ENCODE peak calls at places on chromosomes 5 and 9, in five cellular contexts. One of them, this sample, is unnamed.

GRCh38 chr5:122163151-122164069 is 34.1 kb downstream of the ZNF474 start:
- DNase-seq in brain microvascular endothelial cell: peak
- DNase-seq in IMR-90: peak
- DNase-seq in PC-3: peak
- DNase-seq in RWPE1: peak
- DNase-seq in this sample: peak

GRCh38 chr9:125861405-125862063 is 114.4 kb downstream of the PBX3 start:
- DNase-seq in brain microvascular endothelial cell: no peak
- DNase-seq in IMR-90: peak
- DNase-seq in PC-3: no peak
- DNase-seq in RWPE1: no peak
- DNase-seq in this sample: no peak

GRCh38 chr5:175472378-175472777 is 6.0 kb upstream of the SFXN1 start:
- DNase-seq in brain microvascular endothelial cell: no peak
- DNase-seq in IMR-90: no peak
- DNase-seq in PC-3: no peak
- DNase-seq in RWPE1: no peak
- DNase-seq in this sample: no peak

GRCh38 chr5:77015938-77016569 is 14.2 kb upstream of the AGGF1 start:
- DNase-seq in brain microvascular endothelial cell: peak
- DNase-seq in IMR-90: peak
- DNase-seq in PC-3: peak
- DNase-seq in RWPE1: peak
- DNase-seq in this sample: peak

GRCh38 chr5:38831909-38832308 is 13.9 kb upstream of the OSMR start:
- DNase-seq in brain microvascular endothelial cell: peak
- DNase-seq in IMR-90: peak
- DNase-seq in PC-3: peak
- DNase-seq in RWPE1: no peak
- DNase-seq in this sample: no peak

GRCh38 chr5:174818430-174818829 is 94.0 kb downstream of the MSX2 start:
- DNase-seq in brain microvascular endothelial cell: no peak
- DNase-seq in IMR-90: no peak
- DNase-seq in PC-3: no peak
- DNase-seq in RWPE1: no peak
- DNase-seq in this sample: no peak

GRCh38 chr9:74940600-74940999 is 12.1 kb downstream of the C9orf40 start:
- DNase-seq in brain microvascular endothelial cell: no peak
- DNase-seq in IMR-90: peak
- DNase-seq in PC-3: peak
- DNase-seq in RWPE1: no peak
- DNase-seq in this sample: no peak

GRCh38 chr5:83025690-83026472 is 51.3 kb downstream of the TMEM167A start:
- DNase-seq in brain microvascular endothelial cell: no peak
- DNase-seq in IMR-90: peak
- DNase-seq in PC-3: no peak
- DNase-seq in RWPE1: no peak
- DNase-seq in this sample: no peak

GRCh38 chr5:72018158-72018803 is 89.0 kb upstream of the MAP1B start:
- DNase-seq in brain microvascular endothelial cell: peak
- DNase-seq in IMR-90: peak
- DNase-seq in PC-3: peak
- DNase-seq in RWPE1: peak
- DNase-seq in this sample: no peak

GRCh38 chr5:177984565-177985166 is 11.4 kb downstream of the PROP1 start:
- DNase-seq in brain microvascular endothelial cell: no peak
- DNase-seq in IMR-90: no peak
- DNase-seq in PC-3: no peak
- DNase-seq in RWPE1: no peak
- DNase-seq in this sample: no peak

GRCh38 chr5:164188733-164189148 is 683.3 kb downstream of the MAT2B start:
- DNase-seq in brain microvascular endothelial cell: no peak
- DNase-seq in IMR-90: no peak
- DNase-seq in PC-3: no peak
- DNase-seq in RWPE1: no peak
- DNase-seq in this sample: no peak

GRCh38 chr5:105882956-105883481 is 1787.7 kb downstream of the EFNA5 start:
- DNase-seq in brain microvascular endothelial cell: no peak
- DNase-seq in IMR-90: no peak
- DNase-seq in PC-3: peak
- DNase-seq in RWPE1: peak
- DNase-seq in this sample: peak

GRCh38 chr5:115389074-115389798 is 92.8 kb upstream of the CCDC112 start:
- DNase-seq in brain microvascular endothelial cell: no peak
- DNase-seq in IMR-90: peak
- DNase-seq in PC-3: no peak
- DNase-seq in RWPE1: no peak
- DNase-seq in this sample: no peak

GRCh38 chr5:68343421-68343826 is 127.9 kb downstream of the PIK3R1 start:
- DNase-seq in brain microvascular endothelial cell: peak
- DNase-seq in IMR-90: peak
- DNase-seq in PC-3: peak
- DNase-seq in RWPE1: peak
- DNase-seq in this sample: peak

GRCh38 chr9:37921546-37922300 is 17.8 kb upstream of the SLC25A51 start:
- DNase-seq in brain microvascular endothelial cell: no peak
- DNase-seq in IMR-90: no peak
- DNase-seq in PC-3: no peak
- DNase-seq in RWPE1: peak
- DNase-seq in this sample: no peak

GRCh38 chr9:94907246-94907936 is 180.9 kb downstream of the AOPEP start:
- DNase-seq in brain microvascular endothelial cell: no peak
- DNase-seq in IMR-90: no peak
- DNase-seq in PC-3: no peak
- DNase-seq in RWPE1: no peak
- DNase-seq in this sample: no peak

GRCh38 chr9:20292002-20292401 is 330.3 kb downstream of the MLLT3 start:
- DNase-seq in brain microvascular endothelial cell: peak
- DNase-seq in IMR-90: peak
- DNase-seq in PC-3: no peak
- DNase-seq in RWPE1: peak
- DNase-seq in this sample: no peak

GRCh38 chr9:37727002-37727401 is 26.6 kb upstream of the TRMT10B start:
- DNase-seq in brain microvascular endothelial cell: no peak
- DNase-seq in IMR-90: no peak
- DNase-seq in PC-3: no peak
- DNase-seq in RWPE1: no peak
- DNase-seq in this sample: no peak

GRCh38 chr5:3186711-3187450 is 408.8 kb upstream of the IRX1 start:
- DNase-seq in brain microvascular endothelial cell: no peak
- DNase-seq in IMR-90: no peak
- DNase-seq in PC-3: no peak
- DNase-seq in RWPE1: no peak
- DNase-seq in this sample: no peak

GRCh38 chr5:115962239-115962564 is at the start of gene LVRN:
- DNase-seq in brain microvascular endothelial cell: no peak
- DNase-seq in IMR-90: no peak
- DNase-seq in PC-3: no peak
- DNase-seq in RWPE1: no peak
- DNase-seq in this sample: no peak

GRCh38 chr9:34114436-34114835 is 12.1 kb downstream of the DCAF12 start:
- DNase-seq in brain microvascular endothelial cell: no peak
- DNase-seq in IMR-90: no peak
- DNase-seq in PC-3: no peak
- DNase-seq in RWPE1: no peak
- DNase-seq in this sample: no peak

GRCh38 chr9:89922099-89922498 is 317.3 kb downstream of the GADD45G start:
- DNase-seq in brain microvascular endothelial cell: no peak
- DNase-seq in IMR-90: no peak
- DNase-seq in PC-3: no peak
- DNase-seq in RWPE1: no peak
- DNase-seq in this sample: no peak

GRCh38 chr5:175387144-175387543 is 56.8 kb downstream of the DRD1 start:
- DNase-seq in brain microvascular endothelial cell: no peak
- DNase-seq in IMR-90: no peak
- DNase-seq in PC-3: no peak
- DNase-seq in RWPE1: no peak
- DNase-seq in this sample: no peak

GRCh38 chr5:113340537-113340936 is 94.3 kb downstream of the TSSK1B start:
- DNase-seq in brain microvascular endothelial cell: no peak
- DNase-seq in IMR-90: no peak
- DNase-seq in PC-3: peak
- DNase-seq in RWPE1: no peak
- DNase-seq in this sample: no peak

GRCh38 chr5:14187660-14188059 is 44.5 kb downstream of the TRIO start:
- DNase-seq in brain microvascular endothelial cell: peak
- DNase-seq in IMR-90: no peak
- DNase-seq in PC-3: peak
- DNase-seq in RWPE1: no peak
- DNase-seq in this sample: no peak

GRCh38 chr5:15993334-15993733 is 186.3 kb downstream of the MARCHF11 start:
- DNase-seq in brain microvascular endothelial cell: no peak
- DNase-seq in IMR-90: peak
- DNase-seq in PC-3: peak
- DNase-seq in RWPE1: peak
- DNase-seq in this sample: no peak

GRCh38 chr5:84131372-84131771 is 253.3 kb downstream of the EDIL3 start:
- DNase-seq in brain microvascular endothelial cell: no peak
- DNase-seq in IMR-90: no peak
- DNase-seq in PC-3: peak
- DNase-seq in RWPE1: no peak
- DNase-seq in this sample: no peak

GRCh38 chr9:129720865-129721545 is 31.8 kb downstream of the PTGES start:
- DNase-seq in brain microvascular endothelial cell: no peak
- DNase-seq in IMR-90: no peak
- DNase-seq in PC-3: peak
- DNase-seq in RWPE1: no peak
- DNase-seq in this sample: no peak

GRCh38 chr9:128371622-128372117 is 496 bp downstream of the URM1 start:
- DNase-seq in brain microvascular endothelial cell: no peak
- DNase-seq in IMR-90: no peak
- DNase-seq in PC-3: no peak
- DNase-seq in RWPE1: no peak
- DNase-seq in this sample: no peak

GRCh38 chr9:128370367-128370751 is 815 bp upstream of the URM1 start:
- DNase-seq in brain microvascular endothelial cell: no peak
- DNase-seq in IMR-90: no peak
- DNase-seq in PC-3: no peak
- DNase-seq in RWPE1: peak
- DNase-seq in this sample: no peak

GRCh38 chr9:128372188-128372641 is 1.0 kb downstream of the URM1 start:
- DNase-seq in brain microvascular endothelial cell: no peak
- DNase-seq in IMR-90: no peak
- DNase-seq in PC-3: peak
- DNase-seq in RWPE1: no peak
- DNase-seq in this sample: no peak

GRCh38 chr9:128372784-128373183 is 1.6 kb downstream of the URM1 start:
- DNase-seq in brain microvascular endothelial cell: peak
- DNase-seq in IMR-90: peak
- DNase-seq in PC-3: peak
- DNase-seq in RWPE1: no peak
- DNase-seq in this sample: no peak

DNA sequence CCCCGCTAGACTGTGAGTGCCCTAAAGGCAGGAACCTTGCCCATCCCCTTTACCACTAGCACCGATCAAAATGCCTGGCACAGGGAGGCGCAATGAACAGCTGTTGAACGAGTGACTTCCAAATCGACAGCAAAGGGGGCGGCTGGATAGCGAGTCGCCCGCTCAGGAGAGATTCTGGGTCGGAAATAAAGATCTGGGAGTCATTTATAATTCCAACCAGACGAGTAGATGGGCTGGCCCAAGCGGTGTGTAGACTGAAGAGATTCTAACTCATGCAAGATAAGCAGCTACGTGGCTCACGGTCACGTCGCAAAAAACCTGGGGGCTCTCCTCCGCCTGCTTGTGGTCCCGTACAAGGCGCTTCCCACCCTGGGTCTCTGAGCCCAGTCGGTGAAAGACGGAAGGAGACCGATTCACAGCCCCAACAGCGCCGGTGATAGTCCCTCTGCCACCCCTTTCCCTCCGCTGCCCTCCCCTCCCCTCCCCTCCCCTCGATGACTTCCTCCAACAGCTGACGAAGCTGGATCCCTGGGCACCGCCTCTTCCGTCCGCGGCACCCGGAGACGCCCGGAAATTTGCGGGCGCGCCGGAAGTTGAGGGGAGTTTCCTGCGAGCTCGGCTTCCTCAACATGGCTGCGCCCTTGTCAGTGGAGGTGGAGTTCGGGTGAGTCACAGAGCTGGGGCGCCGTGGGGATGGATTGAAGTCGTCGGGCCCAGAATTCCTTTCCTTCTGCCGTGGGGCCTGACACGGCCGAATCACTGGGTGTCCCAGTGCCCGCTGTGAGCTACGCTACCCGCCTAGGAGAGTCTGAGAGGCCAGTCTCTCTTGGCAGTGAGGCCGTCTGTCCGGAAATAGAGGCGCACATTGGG is at the start of gene URM1:
- DNase-seq in brain microvascular endothelial cell: peak
- DNase-seq in IMR-90: peak
- DNase-seq in PC-3: peak
- DNase-seq in RWPE1: peak
- DNase-seq in this sample: peak
- TF ChIP-seq CTCF in brain microvascular endothelial cell: peak
- TF ChIP-seq CTCF in IMR-90: peak
- TF ChIP-seq CTCF in PC-3: peak
- TF ChIP-seq CTCF in RWPE1: no peak
- TF ChIP-seq CTCF in this sample: no peak

GRCh38 chr9:135251996-135252760 is 164.7 kb downstream of the OLFM1 start:
- DNase-seq in brain microvascular endothelial cell: no peak
- DNase-seq in IMR-90: no peak
- DNase-seq in PC-3: no peak
- DNase-seq in RWPE1: no peak
- DNase-seq in this sample: no peak
- TF ChIP-seq CTCF in brain microvascular endothelial cell: no peak
- TF ChIP-seq CTCF in IMR-90: no peak
- TF ChIP-seq CTCF in PC-3: no peak
- TF ChIP-seq CTCF in RWPE1: no peak
- TF ChIP-seq CTCF in this sample: no peak

DNA sequence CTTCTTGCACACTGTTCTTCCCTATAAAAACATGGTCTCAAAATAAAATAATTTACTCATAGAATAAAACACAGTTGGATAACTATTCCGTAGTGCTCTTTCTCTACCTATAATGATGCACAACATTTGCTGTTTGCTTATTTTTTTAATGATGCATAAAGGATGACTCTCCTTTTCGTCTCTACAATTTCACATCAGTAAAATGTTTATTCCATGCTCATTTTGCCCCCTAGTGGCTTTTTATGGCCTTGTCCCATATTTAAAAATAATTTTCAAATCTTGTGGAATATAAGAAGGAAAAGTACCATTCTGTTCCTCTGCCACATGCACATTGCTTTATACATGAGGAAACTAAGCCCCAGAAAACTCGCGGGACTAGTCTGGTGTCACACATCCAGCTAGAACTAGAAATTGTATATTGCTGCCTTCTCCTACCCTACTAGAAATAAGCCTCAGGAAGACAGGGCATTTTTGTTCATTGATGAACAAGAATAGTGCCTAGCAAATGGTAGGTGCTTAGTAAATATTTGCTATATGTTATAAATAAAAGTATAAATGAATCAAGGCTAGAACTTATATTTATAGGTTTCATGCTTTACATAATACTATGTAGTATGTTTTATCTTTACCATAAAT is 12.7 kb downstream of the KCTD16 start:
- DNase-seq in brain microvascular endothelial cell: no peak
- DNase-seq in IMR-90: peak
- DNase-seq in PC-3: peak
- DNase-seq in RWPE1: peak
- DNase-seq in this sample: no peak
- TF ChIP-seq CTCF in brain microvascular endothelial cell: peak
- TF ChIP-seq CTCF in IMR-90: peak
- TF ChIP-seq CTCF in PC-3: peak
- TF ChIP-seq CTCF in RWPE1: peak
- TF ChIP-seq CTCF in this sample: peak

GRCh38 chr5:142013734-142014495 is 1.1 kb upstream of the GNPDA1 start:
- DNase-seq in brain microvascular endothelial cell: no peak
- DNase-seq in IMR-90: peak
- DNase-seq in PC-3: peak
- DNase-seq in RWPE1: no peak
- DNase-seq in this sample: no peak
- TF ChIP-seq CTCF in brain microvascular endothelial cell: no peak
- TF ChIP-seq CTCF in IMR-90: no peak
- TF ChIP-seq CTCF in PC-3: no peak
- TF ChIP-seq CTCF in RWPE1: no peak
- TF ChIP-seq CTCF in this sample: no peak